ENCODE peak calls at places on chromosomes 2 and 18, in five cellular contexts. T, J, M, X and O are unnamed samples.
A peak's percentile ranks its signal among the peaks of the same experiment; 100 is the strongest.

GRCh38 chr2:35035883-35036282 is 1319.7 kb upstream of the CRIM1 start:
- DNase-seq in X (no peak), M (no peak), J (peak; percentile 32), T (no peak), O (no peak)

GRCh38 chr2:81467096-81467495 is 1162.5 kb upstream of the LRRTM1 start:
- DNase-seq in J (no peak), X (no peak), T (no peak), M (no peak), O (no peak)

GRCh38 chr2:190325588-190325987 is 6.0 kb upstream of the HIBCH start:
- DNase-seq in J (no peak), M (no peak), T (no peak), X (no peak), O (no peak)

GRCh38 chr18:77422974-77423373 is 173.3 kb downstream of the GALR1 start:
- DNase-seq in T (peak; percentile 15), M (no peak), J (no peak), X (no peak), O (no peak)

GRCh38 chr2:121471571-121472464 is 58.9 kb upstream of the RNU4ATAC start:
- DNase-seq in M (no peak), J (no peak), T (no peak), X (no peak), O (no peak)

GRCh38 chr2:154133823-154134222 is 262.1 kb downstream of the GALNT13 start:
- DNase-seq in X (no peak), J (no peak), M (no peak), T (no peak), O (no peak)

GRCh38 chr2:108316194-108316880 is 27.6 kb downstream of the SULT1C2 start:
- DNase-seq in X (no peak), J (peak; percentile 86), T (no peak), M (no peak), O (no peak)

GRCh38 chr2:215684448-215685217 is 248.8 kb upstream of the FN1 start:
- DNase-seq in X (no peak), J (no peak), T (no peak), M (no peak), O (no peak)

GRCh38 chr2:46876741-46877384 is 38.7 kb downstream of the MCFD2 start:
- DNase-seq in T (no peak), X (no peak), J (no peak), M (no peak), O (peak; percentile 56)

GRCh38 chr2:42812899-42813479 is 20.6 kb upstream of the HAAO start:
- DNase-seq in J (no peak), T (no peak), X (no peak), M (no peak), O (no peak)

GRCh38 chr18:75202976-75203375 is 6.0 kb downstream of the PTGR3 start:
- DNase-seq in M (no peak), T (no peak), X (no peak), J (no peak), O (no peak)